ENCODE peak calls at places on chromosomes 1 and 21, in four cellular contexts. P is OCI-LY7, K is mammary epithelial cell, I is pancreas. O is an unnamed sample.

GRCh38 chr1:22903113-22903512 is 69.6 kb downstream of the LACTBL1 start:
- DNase-seq in P (no peak), K (peak; percentile 50), I (no peak), O (no peak)

GRCh38 chr1:76268341-76268740 is 193.8 kb downstream of the ST6GALNAC3 start:
- DNase-seq in P (peak; percentile 15), K (no peak), I (no peak), O (no peak)

GRCh38 chr1:37719572-37720195 is 27.4 kb downstream of the CDCA8 start:
- DNase-seq in P (no peak), K (no peak), I (no peak), O (no peak)

GRCh38 chr1:192087334-192087733 is 70.9 kb upstream of the RGS18 start:
- DNase-seq in P (no peak), K (no peak), I (no peak), O (no peak)

GRCh38 chr1:81228926-81229325 is 571.8 kb upstream of the ADGRL2 start:
- DNase-seq in P (no peak), K (no peak), I (no peak), O (no peak)

GRCh38 chr1:160097196-160097910 is 1.1 kb downstream of the IGSF8 start:
- DNase-seq in P (peak; percentile 43), K (no peak), I (no peak), O (no peak)

GRCh38 chr1:29470087-29470787 is 233.9 kb downstream of the PTPRU start:
- DNase-seq in P (no peak), K (no peak), I (no peak), O (no peak)

GRCh38 chr1:226989081-226989747 is 49.1 kb downstream of the COQ8A start:
- DNase-seq in P (no peak), K (no peak), I (no peak), O (no peak)

GRCh38 chr1:66925944-66926343 is 1.2 kb downstream of the MIER1 start:
- DNase-seq in P (peak; percentile 51), K (no peak), I (no peak), O (no peak)

GRCh38 chr1:243916160-243916559 is 66.1 kb upstream of the AKT3 start:
- DNase-seq in P (no peak), K (no peak), I (no peak), O (no peak)

GRCh38 chr1:33117440-33118085 is 36.6 kb downstream of the AZIN2 start:
- DNase-seq in P (no peak), K (no peak), I (no peak), O (no peak)

GRCh38 chr1:81470250-81470649 is 330.5 kb upstream of the ADGRL2 start:
- DNase-seq in P (no peak), K (no peak), I (no peak), O (no peak)

GRCh38 chr1:63822540-63822939 is 48.7 kb downstream of the ROR1 start:
- DNase-seq in P (no peak), K (no peak), I (no peak), O (no peak)
- H3K4me1 ChIP-seq in P (peaks cover 9% of the 10 kb centered on the region), K (peaks cover 17% of the 10 kb centered on the region), I (no peaks in the 10 kb centered on the region), O (peaks cover 11% of the 10 kb centered on the region)

GRCh38 chr1:2948751-2949680 is 72.3 kb upstream of the ACTRT2 start:
- DNase-seq in P (no peak), K (no peak), I (peak; percentile 46), O (no peak)
- TF ChIP-seq CTCF in P (no peak), K (no peak), I (no peak), O (no peak)

GRCh38 chr1:246768403-246769020 is 44.3 kb downstream of the SCCPDH start:
- DNase-seq in P (no peak), K (no peak), I (no peak), O (peak; percentile 28)
- H3K4me1 ChIP-seq in P (peaks cover 18% of the 10 kb centered on the region), K (peaks cover 2% of the 10 kb centered on the region), I (no peaks in the 10 kb centered on the region), O (peaks cover 16% of the 10 kb centered on the region)

GRCh38 chr1:107323765-107324164 is 182.9 kb downstream of the NTNG1 start:
- DNase-seq in P (no peak), K (no peak), I (no peak), O (no peak)
- TF ChIP-seq CTCF in P (no peak), K (no peak), I (no peak), O (no peak)

GRCh38 chr1:230970432-230970831 is 8.2 kb downstream of the TTC13 start:
- DNase-seq in P (no peak), K (no peak), I (no peak), O (no peak)
- H3K4me1 ChIP-seq in P (peaks cover 10% of the 10 kb centered on the region), K (no peaks in the 10 kb centered on the region), I (peaks cover 7% of the 10 kb centered on the region), O (no peaks in the 10 kb centered on the region)

GRCh38 chr1:24438423-24438901 is 22.9 kb downstream of the NIPAL3 start:
- DNase-seq in P (no peak), K (no peak), I (no peak), O (no peak)
- TF ChIP-seq CTCF in P (no peak), K (no peak), I (no peak), O (no peak)

GRCh38 chr1:212247987-212248386 is 37.2 kb upstream of the PPP2R5A start:
- DNase-seq in P (no peak), K (no peak), I (no peak), O (no peak)
- H3K4me1 ChIP-seq in P (no peaks in the 10 kb centered on the region), K (no peaks in the 10 kb centered on the region), I (no peaks in the 10 kb centered on the region), O (no peaks in the 10 kb centered on the region)

DNA sequence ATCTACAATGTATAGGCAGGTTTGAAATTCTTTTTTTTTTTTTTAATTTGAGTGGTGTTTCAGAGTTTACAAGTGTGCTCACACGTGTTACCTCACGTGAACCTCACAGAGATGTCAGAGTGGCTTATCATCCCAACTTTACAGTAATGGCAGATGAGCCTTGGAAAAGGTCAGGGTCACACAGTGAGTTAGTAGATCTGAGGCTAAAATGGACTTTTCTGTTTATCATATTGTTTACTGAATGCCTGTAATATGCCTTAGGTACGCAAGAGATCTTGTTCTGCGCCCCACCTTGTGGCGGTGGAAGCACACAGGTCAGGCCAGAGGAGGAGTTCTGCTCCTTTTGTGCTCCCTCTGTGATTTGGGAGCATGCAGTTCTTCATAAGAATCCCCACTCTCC is 80.0 kb downstream of the DYRK1A start:
- DNase-seq in P (no peak), K (no peak), I (no peak), O (no peak)
- TF ChIP-seq CTCF in P (peak; percentile 25), K (peak; percentile 12), I (no peak), O (peak; percentile 11)

GRCh38 chr1:169696273-169697100 is 14.9 kb downstream of the SELL start:
- DNase-seq in P (no peak), K (no peak), I (no peak), O (no peak)

GRCh38 chr1:169689395-169689794 is 22.0 kb downstream of the SELL start:
- DNase-seq in P (no peak), K (no peak), I (no peak), O (no peak)

GRCh38 chr1:169690489-169690888 is 20.9 kb downstream of the SELL start:
- DNase-seq in P (no peak), K (no peak), I (no peak), O (no peak)

GRCh38 chr1:169694304-169694703 is 17.1 kb downstream of the SELL start:
- DNase-seq in P (peak; percentile 56), K (no peak), I (no peak), O (no peak)

GRCh38 chr1:169692766-169693460 is 18.5 kb downstream of the SELL start:
- DNase-seq in P (no peak), K (no peak), I (no peak), O (no peak)
- H3K4me1 ChIP-seq in P (peaks cover 75% of the 10 kb centered on the region), K (peaks cover 4% of the 10 kb centered on the region), I (no peaks in the 10 kb centered on the region), O (no peaks in the 10 kb centered on the region)